ENCODE peak calls at places on chromosomes 13 and 19, in seven cellular contexts. M is stimulated activated CD8-positive, alpha-beta memory T cell treated with anti-CD3 and anti-CD28 coated beads, Interleukin-15, amount 100 ng/mL, for 24 hours; L is activated CD4-positive, alpha-beta memory T cell treated with anti-CD3 and anti-CD28 coated beads, Interleukin-2, amount 10 ng/mL, durations not matched to agents 7 days and 5 days; X is activated effector memory CD4-positive, alpha-beta T cell treated with anti-CD3 and anti-CD28 coated beads, Interleukin-2, amount 50 U/mL, for 16 hours; J is choroid plexus epithelial cell; R is fibroblast of villous mesenchyme; H is CD8-positive, alpha-beta T cell. O is an unnamed sample.
A peak's percentile ranks its signal among the peaks of the same experiment; 100 is the strongest.

GRCh38 chr19:31674503-31675186 is 325.4 kb upstream of the TSHZ3 start:
- DNase-seq in M (no peak), L (no peak), X (no peak), J (peak; percentile 11), R (no peak), H (no peak), O (no peak)

GRCh38 chr13:73717632-73718031 is 416.6 kb downstream of the KLF12 start:
- DNase-seq in M (no peak), L (no peak), X (no peak), J (peak; percentile 70), R (peak; percentile 53), H (no peak), O (no peak)

GRCh38 chr19:50199254-50199545 is 4.2 kb upstream of the MYH14 start:
- DNase-seq in M (no peak), L (no peak), X (no peak), J (no peak), R (no peak), H (no peak), O (no peak)

GRCh38 chr13:74966814-74967213 is 515.2 kb downstream of the TBC1D4 start:
- DNase-seq in M (no peak), L (no peak), X (no peak), J (peak; percentile 69), R (peak; percentile 2), H (no peak), O (no peak)

GRCh38 chr13:30020726-30021312 is 170.4 kb upstream of the UBL3 start:
- DNase-seq in M (no peak), L (no peak), X (no peak), J (no peak), R (peak; percentile 8), H (no peak), O (no peak)

GRCh38 chr13:41905600-41906254 is 55.2 kb downstream of the VWA8 start:
- DNase-seq in M (no peak), L (no peak), X (no peak), J (peak; percentile 73), R (peak; percentile 35), H (no peak), O (no peak)

GRCh38 chr19:37506387-37507166 is at the start of gene ZNF793:
- DNase-seq in M (peak; percentile 59), L (peak; percentile 73), X (peak; percentile 94), J (peak; percentile 88), R (peak; percentile 60), H (peak; percentile 73), O (peak; percentile 67)

GRCh38 chr13:50509771-50510441 is 333.6 kb downstream of the DLEU7 start:
- DNase-seq in M (no peak), L (no peak), X (no peak), J (no peak), R (no peak), H (no peak), O (no peak)

GRCh38 chr19:35088514-35088913 is 27.1 kb upstream of the FXYD3 start:
- DNase-seq in M (no peak), L (no peak), X (no peak), J (peak; percentile 78), R (peak; percentile 42), H (no peak), O (no peak)

GRCh38 chr19:54432144-54432738 is 16.8 kb upstream of the LENG8 start:
- DNase-seq in M (no peak), L (no peak), X (no peak), J (no peak), R (no peak), H (no peak), O (no peak)

GRCh38 chr13:109783815-109784589 is 2.4 kb downstream of the IRS2 start:
- DNase-seq in M (no peak), L (peak; percentile 18), X (peak; percentile 65), J (no peak), R (peak; percentile 37), H (no peak), O (peak; percentile 51)

GRCh38 chr19:30784850-30785459 is 412.8 kb downstream of the ZNF536 start:
- DNase-seq in M (peak; percentile 31), L (peak; percentile 63), X (peak; percentile 85), J (peak; percentile 32), R (peak; percentile 19), H (peak; percentile 31), O (peak; percentile 73)

GRCh38 chr19:13031917-13032623 is 36.8 kb downstream of the NFIX start:
- DNase-seq in M (no peak), L (no peak), X (no peak), J (peak; percentile 43), R (no peak), H (no peak), O (no peak)

GRCh38 chr19:3687774-3688706 is 12.2 kb downstream of the PIP5K1C start:
- DNase-seq in M (peak; percentile 15), L (peak; percentile 40), X (peak; percentile 76), J (peak; percentile 53), R (no peak), H (peak; percentile 46), O (peak; percentile 60)

GRCh38 chr13:64758520-64758919 is 2471.6 kb downstream of the PCDH9 start:
- DNase-seq in M (no peak), L (no peak), X (no peak), J (peak; percentile 3), R (no peak), H (no peak), O (no peak)

GRCh38 chr19:52689804-52690394 is 44.9 kb downstream of the ZNF611 start:
- DNase-seq in M (peak; percentile 6), L (peak; percentile 39), X (peak; percentile 79), J (no peak), R (no peak), H (peak; percentile 11), O (peak; percentile 66)

GRCh38 chr19:38441660-38442348 is 8.3 kb downstream of the RYR1 start:
- DNase-seq in M (no peak), L (no peak), X (no peak), J (no peak), R (peak; percentile 6), H (no peak), O (no peak)

GRCh38 chr19:51289635-51290034 is 21.8 kb upstream of the IGLON5 start:
- DNase-seq in M (no peak), L (no peak), X (no peak), J (no peak), R (no peak), H (no peak), O (no peak)

GRCh38 chr19:16025108-16026101 is 50.9 kb upstream of the TPM4 start:
- DNase-seq in M (no peak), L (no peak), X (no peak), J (peak; percentile 68), R (peak; percentile 60), H (no peak), O (no peak)

GRCh38 chr13:73075546-73075945 is 16.7 kb downstream of the KLF5 start:
- DNase-seq in M (no peak), L (no peak), X (no peak), J (no peak), R (no peak), H (no peak), O (peak; percentile 51)

GRCh38 chr13:20080377-20081164 is 80.3 kb downstream of the GJA3 start:
- DNase-seq in M (no peak), L (no peak), X (no peak), J (peak; percentile 20), R (no peak), H (no peak), O (no peak)

GRCh38 chr19:1655131-1655981 is 2.9 kb upstream of the TCF3 start:
- DNase-seq in M (no peak), L (no peak), X (no peak), J (no peak), R (no peak), H (no peak), O (no peak)

GRCh38 chr13:106348032-106348431 is 187.4 kb downstream of the EFNB2 start:
- DNase-seq in M (no peak), L (no peak), X (no peak), J (peak; percentile 77), R (peak; percentile 34), H (no peak), O (no peak)

GRCh38 chr13:25149670-25150069 is 22.4 kb downstream of the AMER2 start:
- DNase-seq in M (no peak), L (no peak), X (no peak), J (no peak), R (no peak), H (no peak), O (no peak)

GRCh38 chr19:2391118-2391725 is 31.2 kb downstream of the TMPRSS9 start:
- DNase-seq in M (no peak), L (peak; percentile 41), X (peak; percentile 71), J (peak; percentile 84), R (peak; percentile 76), H (peak; percentile 10), O (no peak)

GRCh38 chr13:98829541-98829940 is 77.1 kb upstream of the SLC15A1 start:
- DNase-seq in M (no peak), L (no peak), X (no peak), J (no peak), R (no peak), H (no peak), O (no peak)

GRCh38 chr19:42560731-42561130 is 32.5 kb upstream of the CEACAM1 start:
- DNase-seq in M (no peak), L (no peak), X (no peak), J (no peak), R (no peak), H (no peak), O (no peak)

GRCh38 chr13:35213911-35214310 is 262.6 kb downstream of the MAB21L1 start:
- DNase-seq in M (no peak), L (no peak), X (no peak), J (no peak), R (no peak), H (no peak), O (no peak)

GRCh38 chr13:27055501-27055900 is 116.1 kb downstream of the USP12 start:
- DNase-seq in M (no peak), L (no peak), X (no peak), J (no peak), R (no peak), H (no peak), O (no peak)

GRCh38 chr13:25114220-25114619 is 18.3 kb downstream of the PABPC3 start:
- DNase-seq in M (peak; percentile 17), L (peak; percentile 69), X (peak; percentile 79), J (peak; percentile 88), R (peak; percentile 68), H (peak; percentile 25), O (no peak)

O was measured in lower lobe of right lung.